ENCODE peak calls at places on chromosomes 7 and 10, in four cellular contexts. One of them, this sample, is unnamed.

GRCh38 chr7:148664319-148664718 is 34.4 kb upstream of the CUL1 start:
- DNase-seq in K562: no peak
- DNase-seq in GM12878: no peak
- DNase-seq in HepG2: no peak
- DNase-seq in this sample: no peak

GRCh38 chr7:20578257-20578771 is 37.2 kb upstream of the ABCB5 start:
- DNase-seq in K562: no peak
- DNase-seq in GM12878: no peak
- DNase-seq in HepG2: no peak
- DNase-seq in this sample: no peak

GRCh38 chr10:88293073-88293472 is 290.0 kb downstream of the RNLS start:
- DNase-seq in K562: no peak
- DNase-seq in GM12878: no peak
- DNase-seq in HepG2: no peak
- DNase-seq in this sample: no peak

GRCh38 chr10:101292194-101293006 is 61.6 kb upstream of the BTRC start:
- DNase-seq in K562: peak
- DNase-seq in GM12878: no peak
- DNase-seq in HepG2: no peak
- DNase-seq in this sample: peak

GRCh38 chr7:2008936-2009540 is 223.7 kb downstream of the MAD1L1 start:
- DNase-seq in K562: no peak
- DNase-seq in GM12878: no peak
- DNase-seq in HepG2: no peak
- DNase-seq in this sample: no peak

GRCh38 chr7:1544178-1544895 is 11.7 kb downstream of the TMEM184A start:
- DNase-seq in K562: no peak
- DNase-seq in GM12878: no peak
- DNase-seq in HepG2: no peak
- DNase-seq in this sample: no peak

GRCh38 chr10:96271017-96271815 is at the start of gene BLNK:
- DNase-seq in K562: no peak
- DNase-seq in GM12878: peak
- DNase-seq in HepG2: no peak
- DNase-seq in this sample: no peak

GRCh38 chr10:7507887-7508726 is 97.3 kb upstream of the SFMBT2 start:
- DNase-seq in K562: no peak
- DNase-seq in GM12878: no peak
- DNase-seq in HepG2: no peak
- DNase-seq in this sample: no peak

GRCh38 chr7:74282748-74283459 is 6.3 kb upstream of the CLIP2 start:
- DNase-seq in K562: no peak
- DNase-seq in GM12878: no peak
- DNase-seq in HepG2: peak
- DNase-seq in this sample: peak

GRCh38 chr10:44471410-44471809 is 86.5 kb upstream of the CXCL12 start:
- DNase-seq in K562: no peak
- DNase-seq in GM12878: no peak
- DNase-seq in HepG2: no peak
- DNase-seq in this sample: no peak

GRCh38 chr10:116627386-116627933 is 6.7 kb downstream of the PNLIPRP2 start:
- DNase-seq in K562: peak
- DNase-seq in GM12878: no peak
- DNase-seq in HepG2: peak
- DNase-seq in this sample: peak

GRCh38 chr7:50821457-50821977 is 38.8 kb upstream of the GRB10 start:
- DNase-seq in K562: no peak
- DNase-seq in GM12878: no peak
- DNase-seq in HepG2: peak
- DNase-seq in this sample: no peak

GRCh38 chr7:100799037-100799896 is 28.1 kb downstream of the EPHB4 start:
- DNase-seq in K562: peak
- DNase-seq in GM12878: peak
- DNase-seq in HepG2: peak
- DNase-seq in this sample: peak

GRCh38 chr10:21689881-21690280 is 155.8 kb downstream of the MLLT10 start:
- DNase-seq in K562: no peak
- DNase-seq in GM12878: no peak
- DNase-seq in HepG2: no peak
- DNase-seq in this sample: no peak

GRCh38 chr10:69845574-69846251 is 44.0 kb downstream of the COL13A1 start:
- DNase-seq in K562: no peak
- DNase-seq in GM12878: no peak
- DNase-seq in HepG2: no peak
- DNase-seq in this sample: no peak

GRCh38 chr7:76002822-76003221 is 8.4 kb upstream of the TMEM120A start:
- DNase-seq in K562: no peak
- DNase-seq in GM12878: no peak
- DNase-seq in HepG2: no peak
- DNase-seq in this sample: no peak
- TF ChIP-seq NR2C2 in K562: no peak
- TF ChIP-seq NR2C2 in GM12878: no peak
- TF ChIP-seq NR2C2 in HepG2: no peak
- TF ChIP-seq NR2C2 in this sample: no peak

GRCh38 chr7:47609803-47610452 is 28.0 kb upstream of the TNS3 start:
- DNase-seq in K562: no peak
- DNase-seq in GM12878: no peak
- DNase-seq in HepG2: no peak
- DNase-seq in this sample: no peak

GRCh38 chr7:47610506-47611044 is 28.7 kb upstream of the TNS3 start:
- DNase-seq in K562: no peak
- DNase-seq in GM12878: no peak
- DNase-seq in HepG2: peak
- DNase-seq in this sample: no peak

GRCh38 chr7:47606176-47606575 is 24.3 kb upstream of the TNS3 start:
- DNase-seq in K562: no peak
- DNase-seq in GM12878: no peak
- DNase-seq in HepG2: no peak
- DNase-seq in this sample: no peak

GRCh38 chr7:47614450-47614849 is 32.5 kb upstream of the TNS3 start:
- DNase-seq in K562: no peak
- DNase-seq in GM12878: no peak
- DNase-seq in HepG2: no peak
- DNase-seq in this sample: no peak

GRCh38 chr7:47611045-47611511 is 29.2 kb upstream of the TNS3 start:
- DNase-seq in K562: no peak
- DNase-seq in GM12878: no peak
- DNase-seq in HepG2: peak
- DNase-seq in this sample: no peak
- TF ChIP-seq SP1 in K562: no peak
- TF ChIP-seq SP1 in GM12878: no peak
- TF ChIP-seq SP1 in HepG2: no peak
- TF ChIP-seq SP1 in this sample: no peak

GRCh38 chr7:80859272-80859970 is 59.4 kb downstream of the SEMA3C start:
- DNase-seq in K562: no peak
- DNase-seq in GM12878: no peak
- DNase-seq in HepG2: no peak
- DNase-seq in this sample: no peak
- TF ChIP-seq NR2C2 in K562: no peak
- TF ChIP-seq NR2C2 in GM12878: no peak
- TF ChIP-seq NR2C2 in HepG2: no peak
- TF ChIP-seq NR2C2 in this sample: no peak

DNA sequence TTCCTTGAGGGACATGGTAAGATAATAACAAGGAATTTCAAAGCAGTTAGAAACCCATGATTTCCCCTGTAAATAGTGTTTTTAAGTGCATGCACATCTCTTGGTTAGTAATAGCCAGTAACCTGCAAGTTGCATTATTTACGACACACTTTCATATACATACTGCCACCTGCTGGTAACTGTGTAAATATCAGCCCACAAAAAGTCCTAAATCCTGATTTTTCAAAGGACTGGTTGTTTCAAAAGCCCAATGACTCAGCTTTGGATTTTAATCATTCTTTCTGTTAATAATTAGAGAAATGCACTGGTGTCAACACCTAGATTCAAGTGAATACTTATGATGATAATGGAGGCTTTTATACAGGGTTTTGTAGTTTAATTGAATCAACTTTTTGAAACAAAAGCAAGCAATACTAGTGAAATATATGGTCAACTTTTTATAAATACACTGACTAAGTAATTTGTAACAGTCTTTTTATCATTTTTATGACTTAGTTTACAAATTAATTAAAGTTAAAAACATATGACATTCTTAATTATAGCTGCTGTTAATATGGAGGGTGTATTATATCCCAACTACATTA is 367.5 kb upstream of the SEMA3D start:
- DNase-seq in K562: peak
- DNase-seq in GM12878: no peak
- DNase-seq in HepG2: peak
- DNase-seq in this sample: no peak
- TF ChIP-seq SP1 in K562: no peak
- TF ChIP-seq SP1 in GM12878: no peak
- TF ChIP-seq SP1 in HepG2: no peak
- TF ChIP-seq SP1 in this sample: no peak

GRCh38 chr10:109934958-109935793 is 11.9 kb upstream of the XPNPEP1 start:
- DNase-seq in K562: no peak
- DNase-seq in GM12878: no peak
- DNase-seq in HepG2: no peak
- DNase-seq in this sample: peak
- TF ChIP-seq NR2C2 in K562: no peak
- TF ChIP-seq NR2C2 in GM12878: no peak
- TF ChIP-seq NR2C2 in HepG2: no peak
- TF ChIP-seq NR2C2 in this sample: no peak